ENCODE peak calls at places on chromosomes 3 and 15, in ten cellular contexts. X is fibroblast of lung; W is ELR; I is activated CD4-positive, alpha-beta memory T cell treated with anti-CD3 and anti-CD28 coated beads, Interleukin-2, amount 10 ng/mL, durations not matched to agents 7 days and 5 days; U is central memory CD4-positive, alpha-beta T cell; Z is EL; C is activated gamma-delta T cell; T is stromal cell of bone marrow; V is A673; D is C1 segment of cervical spinal cord. A is an unnamed sample.

GRCh38 chr3:190302209-190302885 is 19.9 kb downstream of the CLDN1 start:
- DNase-seq in Z (peak), V (peak), C (no peak), T (no peak), U (no peak), D (no peak), I (no peak), X (no peak), W (peak), A (no peak)

GRCh38 chr15:59199775-59200465 is 6.7 kb upstream of the LDHAL6B start:
- DNase-seq in U (no peak), W (peak), I (no peak), Z (peak), C (no peak), V (peak), D (no peak), X (peak), T (peak), A (no peak)

GRCh38 chr15:43007551-43007950 is 87.0 kb upstream of the TTBK2 start:
- DNase-seq in I (no peak), W (no peak), C (no peak), X (no peak), U (no peak), V (no peak), T (no peak), D (no peak), Z (no peak), A (no peak)

GRCh38 chr3:38620236-38620635 is 29.3 kb downstream of the SCN5A start:
- DNase-seq in Z (no peak), W (peak), X (peak), V (no peak), I (no peak), C (no peak), T (no peak), U (no peak), D (no peak), A (no peak)

GRCh38 chr3:196563721-196564225 is 4.6 kb downstream of the WDR53 start:
- DNase-seq in T (no peak), U (peak), C (no peak), I (peak), Z (peak), W (peak), V (peak), X (peak), D (no peak), A (peak)

GRCh38 chr3:25128735-25129134 is 299.3 kb upstream of the RARB start:
- DNase-seq in Z (no peak), D (no peak), C (no peak), T (no peak), X (no peak), U (no peak), W (no peak), I (no peak), V (no peak), A (no peak)

GRCh38 chr3:94185753-94186152 is 122.9 kb downstream of the NSUN3 start:
- DNase-seq in I (no peak), C (no peak), Z (peak), D (no peak), V (no peak), U (no peak), T (peak), X (peak), W (peak), A (no peak)

GRCh38 chr3:31106912-31107311 is 212.5 kb upstream of the GADL1 start:
- DNase-seq in V (no peak), C (no peak), W (no peak), T (no peak), I (no peak), Z (no peak), D (no peak), X (no peak), U (no peak), A (no peak)

GRCh38 chr15:75688831-75689230 is 23.8 kb downstream of the CSPG4 start:
- DNase-seq in V (no peak), C (no peak), T (no peak), D (no peak), I (no peak), Z (no peak), X (no peak), W (no peak), U (no peak), A (no peak)

GRCh38 chr15:29528276-29528675 is 258.7 kb upstream of the NSMCE3 start:
- DNase-seq in T (no peak), Z (no peak), U (no peak), D (no peak), X (no peak), V (no peak), C (no peak), W (no peak), I (no peak), A (no peak)

GRCh38 chr3:31973081-31973480 is 8.0 kb downstream of the OSBPL10 start:
- DNase-seq in D (no peak), Z (no peak), T (no peak), I (no peak), W (no peak), U (no peak), V (no peak), X (no peak), C (no peak), A (no peak)

GRCh38 chr15:70348581-70349344 is 251.0 kb upstream of the TLE3 start:
- DNase-seq in C (no peak), D (peak), T (no peak), Z (no peak), W (no peak), U (no peak), V (no peak), I (no peak), X (peak), A (no peak)

GRCh38 chr3:156681003-156681402 is 6.6 kb downstream of the TIPARP start:
- DNase-seq in W (peak), V (peak), C (no peak), I (no peak), X (peak), U (no peak), Z (peak), D (no peak), T (peak), A (no peak)

GRCh38 chr15:74982183-74982582 is 13.2 kb upstream of the SCAMP5 start:
- DNase-seq in W (no peak), C (no peak), V (no peak), I (no peak), D (no peak), T (no peak), Z (no peak), X (no peak), U (no peak), A (no peak)

GRCh38 chr3:141242035-141242721 is 10.6 kb downstream of the PXYLP1 start:
- DNase-seq in X (peak), D (no peak), Z (peak), T (peak), C (no peak), U (no peak), V (no peak), I (no peak), W (no peak), A (no peak)

GRCh38 chr15:70474682-70475438 is 288.5 kb downstream of the UACA start:
- DNase-seq in I (peak), C (no peak), W (peak), X (peak), T (peak), D (peak), Z (peak), V (peak), U (no peak), A (peak)

GRCh38 chr3:45994661-45995369 is 809 bp downstream of the FYCO1 start:
- DNase-seq in Z (peak), I (peak), U (peak), W (peak), D (peak), V (no peak), X (no peak), T (no peak), C (no peak), A (peak)

GRCh38 chr3:14145236-14145635 is 20.4 kb downstream of the TMEM43 start:
- DNase-seq in U (no peak), C (no peak), X (peak), W (peak), V (no peak), T (peak), Z (peak), D (no peak), I (no peak), A (no peak)

GRCh38 chr3:128481438-128481942 is 11.5 kb downstream of the GATA2 start:
- DNase-seq in D (no peak), I (no peak), X (no peak), U (no peak), V (no peak), T (no peak), W (no peak), C (no peak), Z (no peak), A (no peak)

GRCh38 chr3:122745365-122746021 is 48.1 kb downstream of the HSPBAP1 start:
- DNase-seq in T (peak), W (peak), X (peak), U (no peak), D (no peak), C (no peak), Z (peak), I (no peak), V (no peak), A (no peak)

GRCh38 chr3:74445541-74445940 is 168.9 kb downstream of the CNTN3 start:
- DNase-seq in C (no peak), V (no peak), U (no peak), X (no peak), D (no peak), W (no peak), I (no peak), T (no peak), Z (no peak), A (no peak)

GRCh38 chr15:29124581-29125381 is 144.8 kb downstream of the NSMCE3 start:
- DNase-seq in U (no peak), D (no peak), I (no peak), X (peak), T (no peak), W (peak), V (no peak), Z (peak), C (no peak), A (no peak)

GRCh38 chr3:155385896-155386295 is 92.4 kb upstream of the STRIT1 start:
- DNase-seq in T (no peak), D (no peak), I (no peak), Z (no peak), W (no peak), C (no peak), X (no peak), V (no peak), U (no peak), A (no peak)

GRCh38 chr15:57559875-57560274 is 31.8 kb upstream of the MYZAP start:
- DNase-seq in I (peak), C (no peak), T (peak), W (peak), V (peak), X (no peak), U (peak), Z (peak), D (peak), A (peak)

GRCh38 chr3:60906283-60906682 is 345.0 kb downstream of the FHIT start:
- DNase-seq in T (no peak), W (no peak), Z (no peak), D (no peak), C (no peak), V (no peak), X (no peak), I (no peak), U (no peak), A (no peak)

A was measured in activated naive CD4-positive, alpha-beta T cell treated with anti-CD3 and anti-CD28 coated beads, Interleukin-2, amount 10 ng/mL, durations not matched to agents 7 days and 5 days.